ENCODE peak calls at places on chromosome 6, in four cellular contexts. X is K562, C is GM12878, U is A549. F is an unnamed sample.
A peak's percentile ranks its signal among the peaks of the same experiment; 100 is the strongest.

GRCh38 chr6:21005816-21006553 is 471.7 kb downstream of the CDKAL1 start:
- DNase-seq in C (peak; percentile 40), U (peak; percentile 77), X (no peak), F (peak; percentile 64)

GRCh38 chr6:142867355-142867801 is 77.6 kb downstream of the HIVEP2 start:
- DNase-seq in X (no peak), U (no peak), C (no peak), F (no peak)

GRCh38 chr6:25329982-25330381 is 50.8 kb downstream of the CARMIL1 start:
- DNase-seq in X (no peak), U (no peak), C (no peak), F (no peak)

GRCh38 chr6:36268478-36269248 is 1.2 kb upstream of the PNPLA1 start:
- DNase-seq in U (no peak), X (peak; percentile 59), C (no peak), F (no peak)

GRCh38 chr6:159463440-159463839 is 229.6 kb downstream of the SOD2 start:
- DNase-seq in X (no peak), U (peak; percentile 5), C (no peak), F (no peak)

GRCh38 chr6:101296184-101296583 is 97.3 kb upstream of the GRIK2 start:
- DNase-seq in X (no peak), U (no peak), C (no peak), F (no peak)

GRCh38 chr6:29976588-29977424 is 34.5 kb downstream of the HLA-A start:
- DNase-seq in C (peak; percentile 13), U (peak; percentile 79), X (peak; percentile 68), F (peak; percentile 77)

GRCh38 chr6:100135977-100136376 is 142.0 kb upstream of the MCHR2 start:
- DNase-seq in C (no peak), X (no peak), U (no peak), F (no peak)

GRCh38 chr6:6661684-6662083 is 73.2 kb downstream of the LY86 start:
- DNase-seq in X (no peak), U (no peak), C (no peak), F (peak; percentile 56)

GRCh38 chr6:132995009-132995408 is 180.6 kb downstream of the RPS12 start:
- DNase-seq in C (no peak), X (no peak), U (no peak), F (no peak)

GRCh38 chr6:160088069-160088773 is 33.4 kb upstream of the SLC22A1 start:
- DNase-seq in U (peak; percentile 55), C (no peak), X (peak; percentile 46), F (peak; percentile 33)

GRCh38 chr6:111573118-111573883 is 32.4 kb downstream of the TRAF3IP2 start:
- DNase-seq in C (no peak), X (no peak), U (no peak), F (no peak)

GRCh38 chr6:1024587-1024986 is 287.3 kb upstream of the FOXQ1 start:
- DNase-seq in U (peak; percentile 51), X (no peak), C (no peak), F (peak; percentile 52)
- TF ChIP-seq HDAC2 in U (no peak), X (no peak), C (no peak), F (no peak)

DNA sequence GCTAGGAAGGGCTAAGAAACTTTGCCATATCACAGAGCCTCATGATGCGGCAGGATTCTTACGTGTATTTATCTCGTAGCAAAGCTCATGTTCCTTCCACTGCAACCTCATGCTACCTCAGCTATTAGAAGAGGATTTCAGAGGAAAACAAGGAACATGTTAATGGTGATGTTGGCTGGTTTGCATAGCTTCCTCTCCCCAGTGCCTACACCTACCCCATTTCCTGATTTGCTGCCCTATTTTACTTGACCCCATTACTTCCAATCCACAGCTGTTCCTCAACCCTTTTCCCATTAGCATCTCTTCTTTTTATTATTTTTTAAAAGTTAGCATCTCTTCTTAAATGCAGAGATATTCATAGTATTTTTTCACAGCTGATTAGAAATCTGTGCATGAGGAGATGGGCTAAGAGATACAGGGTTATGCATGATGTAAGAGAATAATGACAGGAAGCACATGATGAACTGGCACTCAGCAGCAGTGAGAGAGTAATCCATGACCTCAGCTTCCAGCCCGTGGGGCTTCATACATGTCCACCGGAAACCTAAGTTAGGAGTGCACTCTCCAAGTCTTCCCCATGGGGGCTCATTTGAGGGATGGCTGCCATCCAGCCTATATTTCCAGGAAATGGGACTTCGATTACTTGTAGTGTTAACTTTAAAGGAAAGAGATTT is 106.1 kb upstream of the ASF1A start:
- DNase-seq in X (no peak), C (no peak), U (no peak), F (no peak)
- TF ChIP-seq HDAC2 in X (no peak), C (no peak), U (no peak), F (no peak)

GRCh38 chr6:89148016-89148750 is 2.3 kb downstream of the PM20D2 start:
- DNase-seq in X (no peak), C (no peak), U (no peak), F (no peak)

GRCh38 chr6:89144358-89145041 is 1.4 kb upstream of the PM20D2 start:
- DNase-seq in U (no peak), X (no peak), C (no peak), F (no peak)

GRCh38 chr6:89146748-89147715 is 1.2 kb downstream of the PM20D2 start:
- DNase-seq in U (peak; percentile 36), X (no peak), C (no peak), F (peak; percentile 35)

GRCh38 chr6:89145962-89146747 is at the start of gene PM20D2:
- DNase-seq in U (peak; percentile 79), C (no peak), X (peak; percentile 68), F (peak; percentile 58)

GRCh38 chr6:89145461-89145961 is 344 bp upstream of the PM20D2 start:
- DNase-seq in C (peak; percentile 52), U (peak; percentile 29), X (no peak), F (no peak)
- TF ChIP-seq HDAC2 in C (no peak), U (no peak), X (no peak), F (no peak)

DNA sequence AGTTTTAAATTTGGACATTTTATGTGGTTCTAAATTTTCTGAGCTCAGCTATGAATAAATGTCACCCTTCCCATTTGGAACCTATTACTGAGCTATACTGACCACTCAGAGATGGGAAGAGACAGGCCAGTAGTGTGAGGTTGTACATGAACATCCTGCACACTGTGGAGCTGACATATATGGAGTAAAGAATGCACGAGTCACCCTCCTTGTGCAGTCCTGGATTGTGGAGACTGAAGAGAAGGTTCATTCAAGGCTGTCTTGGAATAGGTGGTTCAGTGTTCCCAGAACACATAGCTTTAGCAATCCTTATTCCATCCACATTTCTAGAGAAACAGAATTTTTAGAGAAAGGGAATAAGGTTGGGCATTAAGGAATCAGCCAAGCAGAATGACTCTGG is 50.3 kb upstream of the OGFRL1 start:
- DNase-seq in X (no peak), C (no peak), U (no peak), F (no peak)
- TF ChIP-seq HDAC2 in X (no peak), C (no peak), U (no peak), F (no peak)

DNA sequence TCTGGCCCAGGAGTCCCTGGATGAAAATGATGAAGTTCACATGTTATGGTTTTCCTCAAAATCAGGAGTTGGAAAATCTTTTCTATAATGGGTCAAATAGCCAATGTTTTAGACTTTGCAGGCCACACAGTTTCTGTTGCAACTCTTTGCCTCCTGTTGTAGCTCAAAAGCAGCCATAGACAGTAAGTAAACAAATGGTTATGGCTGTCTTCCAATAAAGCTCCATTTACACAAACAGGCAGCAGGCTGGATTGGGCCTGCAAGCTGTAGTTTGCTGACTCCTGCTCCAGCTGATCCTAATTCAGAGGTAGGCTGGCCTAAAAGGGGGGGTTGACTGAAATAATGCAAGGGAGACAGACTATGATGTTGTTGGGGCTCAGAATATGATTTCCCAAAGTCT is 33.0 kb downstream of the METTL24 start:
- DNase-seq in U (no peak), X (no peak), C (no peak), F (peak; percentile 46)
- TF ChIP-seq HDAC2 in U (no peak), X (no peak), C (no peak), F (no peak)

GRCh38 chr6:1324926-1325325 is 13.0 kb downstream of the FOXQ1 start:
- DNase-seq in C (no peak), U (peak; percentile 36), X (no peak), F (peak; percentile 80)
- TF ChIP-seq HDAC2 in C (no peak), U (no peak), X (no peak), F (peak; percentile 36)

GRCh38 chr6:135667694-135668455 is 170.3 kb upstream of the AHI1 start:
- DNase-seq in C (no peak), U (peak; percentile 4), X (no peak), F (no peak)

GRCh38 chr6:135664527-135664926 is 167.0 kb upstream of the AHI1 start:
- DNase-seq in U (no peak), C (no peak), X (no peak), F (no peak)

DNA sequence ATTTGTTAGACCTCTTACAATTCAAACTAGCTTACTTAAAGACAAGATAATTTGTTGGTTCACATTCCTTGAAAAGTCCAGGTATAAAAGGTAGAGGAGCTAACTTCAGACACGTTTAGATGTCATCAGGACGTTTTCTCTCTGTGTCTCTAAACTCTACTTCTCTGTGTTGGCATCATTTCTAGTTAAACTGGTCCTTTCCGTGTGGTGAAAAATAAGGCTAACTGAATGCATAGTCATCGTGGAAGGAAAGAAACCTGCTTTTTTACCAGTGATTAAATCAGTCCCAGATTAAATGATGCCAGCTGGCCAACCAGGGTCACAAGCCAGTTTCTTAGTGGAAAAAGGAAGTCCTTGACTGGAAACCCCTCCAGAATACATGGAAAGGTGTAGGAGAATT is 168.4 kb upstream of the AHI1 start:
- DNase-seq in C (no peak), X (no peak), U (no peak), F (no peak)
- TF ChIP-seq HDAC2 in C (no peak), X (no peak), U (no peak), F (no peak)

DNA sequence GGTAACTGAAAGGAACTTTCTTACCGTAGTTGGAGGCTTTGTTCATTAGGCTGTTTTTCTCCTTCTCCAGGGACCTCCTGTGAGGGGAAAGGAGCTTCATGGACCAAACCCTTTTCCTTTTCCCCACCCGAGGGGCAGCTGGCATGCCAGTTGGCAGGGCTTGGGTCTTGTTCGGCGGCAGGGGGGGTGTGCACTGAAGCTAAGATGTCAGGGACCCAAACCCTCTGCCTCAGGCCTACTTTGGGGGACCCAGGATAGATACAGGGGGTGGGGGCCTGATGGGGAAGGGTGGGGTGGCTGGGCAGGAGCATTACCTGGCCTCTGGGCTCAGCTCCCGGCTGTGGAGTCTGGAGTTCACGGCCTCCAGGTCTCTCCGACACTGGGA is 14.9 kb downstream of the CCDC167 start:
- DNase-seq in U (no peak), C (no peak), X (no peak), F (no peak)
- TF ChIP-seq HDAC2 in U (no peak), C (no peak), X (no peak), F (no peak)